ENCODE peak calls at places on chromosomes 16 and 17, in nine cellular contexts. Y, J, I, O, V, R, C, B and M are unnamed samples.

GRCh38 chr17:75878174-75878998 is at the start of gene TRIM47:
- DNase-seq in V (no peak), B (peak), R (no peak), J (peak), O (peak), I (peak), C (peak), Y (peak), M (no peak)

GRCh38 chr17:67280279-67280678 is 35.3 kb upstream of the HELZ start:
- DNase-seq in O (peak), C (peak), V (no peak), B (peak), J (no peak), I (no peak), Y (no peak), R (no peak), M (no peak)

GRCh38 chr17:4327638-4328037 is 38.8 kb downstream of the UBE2G1 start:
- DNase-seq in B (no peak), C (no peak), Y (no peak), R (no peak), J (no peak), O (no peak), I (no peak), V (no peak), M (no peak)

GRCh38 chr17:78802459-78802858 is 20.4 kb upstream of the CYTH1 start:
- DNase-seq in I (no peak), O (no peak), B (no peak), V (no peak), J (no peak), Y (no peak), C (no peak), R (no peak), M (no peak)

GRCh38 chr17:75557075-75557851 is 30.3 kb upstream of the MYO15B start:
- DNase-seq in Y (peak), J (peak), C (peak), B (no peak), R (no peak), V (peak), O (no peak), I (no peak), M (no peak)

GRCh38 chr17:78528541-78528940 is 48.7 kb downstream of the DNAH17 start:
- DNase-seq in B (no peak), V (no peak), C (no peak), I (no peak), R (no peak), J (no peak), O (no peak), Y (no peak), M (no peak)

GRCh38 chr17:2438823-2439222 is 38.0 kb upstream of the MNT start:
- DNase-seq in Y (no peak), J (no peak), R (no peak), B (no peak), V (no peak), C (no peak), I (no peak), O (no peak), M (no peak)

GRCh38 chr17:72602517-72603345 is 481.9 kb downstream of the SOX9 start:
- DNase-seq in J (no peak), V (peak), C (no peak), I (no peak), B (no peak), O (no peak), R (no peak), Y (no peak), M (no peak)

GRCh38 chr16:50202926-50203624 is 50.0 kb downstream of the TENT4B start:
- DNase-seq in O (no peak), B (no peak), I (no peak), R (no peak), Y (no peak), C (no peak), J (no peak), V (peak), M (no peak)

GRCh38 chr16:20042848-20043247 is 30.8 kb downstream of the GPR139 start:
- DNase-seq in B (no peak), O (no peak), Y (no peak), I (no peak), C (peak), J (no peak), R (no peak), V (no peak), M (no peak)

GRCh38 chr17:77462101-77462500 is 321.3 kb downstream of the SEC14L1 start:
- DNase-seq in I (peak), O (no peak), Y (no peak), R (no peak), B (no peak), J (peak), C (no peak), V (no peak), M (no peak)

GRCh38 chr16:5231246-5231759 is 133.7 kb upstream of the EEF2KMT start:
- DNase-seq in I (no peak), J (no peak), Y (no peak), C (no peak), V (no peak), B (no peak), O (no peak), R (no peak), M (no peak)

GRCh38 chr16:5235119-5235518 is 137.5 kb upstream of the EEF2KMT start:
- DNase-seq in C (no peak), Y (no peak), O (no peak), R (no peak), V (no peak), I (no peak), J (no peak), B (no peak), M (no peak)

GRCh38 chr16:5234295-5235050 is 136.9 kb upstream of the EEF2KMT start:
- DNase-seq in I (no peak), B (no peak), V (no peak), R (no peak), O (no peak), C (no peak), Y (no peak), J (no peak), M (no peak)
- TF ChIP-seq CTCF in I (no peak), B (no peak), V (no peak), R (no peak), O (no peak), C (no peak), Y (no peak), J (no peak), M (no peak)

DNA sequence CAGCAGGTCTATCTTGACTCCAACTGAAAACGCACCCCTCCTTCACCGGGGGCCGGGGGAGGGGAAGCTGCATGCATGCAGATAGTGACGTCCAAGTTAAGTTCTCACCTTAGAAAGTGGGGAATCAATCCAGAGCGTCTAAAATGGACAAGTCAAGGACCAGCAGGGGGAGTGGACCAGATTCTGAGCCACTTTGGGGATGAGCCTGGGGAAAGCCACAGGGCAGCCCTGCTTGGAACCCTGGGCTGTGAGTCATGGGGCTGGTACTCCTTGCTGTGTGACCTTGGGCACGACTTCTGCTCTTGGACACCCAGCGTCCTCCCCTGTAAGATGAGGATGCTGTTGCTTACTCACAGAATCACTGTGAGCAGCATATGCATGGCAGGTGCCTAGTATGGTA is 9.1 kb downstream of the TNFRSF13B start:
- DNase-seq in C (peak), I (no peak), R (no peak), J (no peak), B (no peak), O (no peak), V (no peak), Y (no peak), M (no peak)
- TF ChIP-seq CTCF in C (no peak), I (no peak), R (no peak), J (no peak), B (no peak), O (no peak), V (no peak), Y (no peak), M (no peak)

GRCh38 chr16:85479972-85480726 is 133.0 kb upstream of the GSE1 start:
- DNase-seq in V (no peak), C (no peak), I (peak), R (no peak), O (no peak), Y (peak), B (no peak), J (no peak), M (no peak)
- TF ChIP-seq CTCF in V (peak), C (no peak), I (peak), R (no peak), O (peak), Y (peak), B (no peak), J (no peak), M (peak)

GRCh38 chr16:8194795-8195194 is 395.5 kb downstream of the TMEM114 start:
- DNase-seq in I (no peak), Y (no peak), V (no peak), J (no peak), R (no peak), B (no peak), C (no peak), O (no peak), M (no peak)
- TF ChIP-seq CTCF in I (no peak), Y (no peak), V (peak), J (no peak), R (no peak), B (no peak), C (no peak), O (peak), M (no peak)

DNA sequence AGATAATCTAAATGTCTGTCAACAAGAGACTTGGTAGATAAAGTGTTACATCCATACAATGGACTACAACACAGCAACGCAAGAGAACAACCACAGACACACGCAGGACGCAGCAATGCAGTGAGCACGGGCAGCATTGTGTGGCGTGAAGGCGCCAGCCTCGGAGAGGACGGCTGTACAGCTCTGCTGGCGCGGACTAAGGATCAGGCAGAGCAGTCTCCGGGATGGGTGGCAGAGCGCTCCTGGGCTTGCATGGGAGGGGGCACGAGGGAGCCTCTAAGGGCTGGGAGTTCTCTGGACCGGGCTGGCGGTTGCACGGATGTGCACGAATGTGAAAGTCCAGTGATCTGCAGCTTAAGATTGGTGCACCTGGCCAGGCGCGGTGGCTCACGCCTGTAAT is 34.5 kb downstream of the ACTG1 start:
- DNase-seq in V (no peak), R (no peak), O (no peak), J (no peak), Y (no peak), C (no peak), I (no peak), B (no peak), M (no peak)
- TF ChIP-seq CTCF in V (no peak), R (no peak), O (no peak), J (no peak), Y (no peak), C (no peak), I (no peak), B (no peak), M (no peak)

GRCh38 chr17:55654821-55655220 is 67.8 kb downstream of the TMEM100 start:
- DNase-seq in O (no peak), B (no peak), R (no peak), V (no peak), C (no peak), Y (no peak), J (no peak), I (no peak), M (no peak)

GRCh38 chr17:55652825-55653224 is 69.8 kb downstream of the TMEM100 start:
- DNase-seq in I (no peak), J (no peak), O (no peak), V (no peak), C (no peak), R (no peak), Y (no peak), B (no peak), M (no peak)

GRCh38 chr17:55654015-55654414 is 68.6 kb downstream of the TMEM100 start:
- DNase-seq in Y (no peak), C (no peak), R (no peak), V (no peak), O (no peak), I (no peak), J (no peak), B (no peak), M (no peak)

GRCh38 chr17:55649935-55650597 is 72.6 kb downstream of the TMEM100 start:
- DNase-seq in O (no peak), Y (no peak), R (no peak), J (no peak), B (no peak), C (no peak), V (no peak), I (no peak), M (no peak)

DNA sequence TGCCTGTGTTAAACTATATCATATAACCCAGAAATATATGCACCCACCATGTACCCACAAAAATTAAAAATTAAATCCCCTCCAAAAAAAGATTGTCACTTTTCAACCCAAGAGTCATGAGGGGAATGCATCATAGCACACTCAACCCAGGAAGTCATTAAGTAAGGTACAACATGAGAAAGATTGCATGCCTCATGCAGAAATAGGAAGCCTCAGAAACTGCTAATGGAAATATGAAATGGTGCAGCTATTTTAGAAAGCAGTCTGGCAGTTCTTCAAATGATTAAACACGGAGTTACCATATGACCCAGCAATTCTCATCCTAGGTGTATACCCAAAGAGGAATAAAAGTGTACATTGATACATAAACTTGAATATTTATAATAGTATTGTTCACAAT is 70.5 kb downstream of the TMEM100 start:
- DNase-seq in Y (no peak), R (no peak), B (no peak), I (no peak), O (no peak), C (no peak), J (no peak), V (no peak), M (no peak)
- TF ChIP-seq CTCF in Y (no peak), R (no peak), B (no peak), I (no peak), O (no peak), C (no peak), J (no peak), V (no peak), M (no peak)